ENCODE peak calls at places on chromosomes 16 and 17, in four cellular contexts. One of them, this sample, is unnamed.

GRCh38 chr17:79356839-79357447 is 253.9 kb downstream of the RBFOX3 start:
- DNase-seq in heart left ventricle: no peak
- DNase-seq in breast epithelium: no peak
- DNase-seq in body of pancreas: no peak
- DNase-seq in this sample: no peak

GRCh38 chr17:37368577-37368976 is 7.2 kb upstream of the C17orf78 start:
- DNase-seq in breast epithelium: no peak
- DNase-seq in body of pancreas: no peak
- DNase-seq in heart left ventricle: no peak
- DNase-seq in this sample: no peak

GRCh38 chr16:28218109-28218508 is 6.3 kb upstream of the XPO6 start:
- DNase-seq in breast epithelium: no peak
- DNase-seq in body of pancreas: no peak
- DNase-seq in heart left ventricle: no peak
- DNase-seq in this sample: no peak

GRCh38 chr17:80277751-80278671 is 17.4 kb downstream of the RNF213 start:
- DNase-seq in heart left ventricle: peak
- DNase-seq in body of pancreas: no peak
- DNase-seq in breast epithelium: peak
- DNase-seq in this sample: no peak

GRCh38 chr17:1060991-1061390 is 64.1 kb downstream of the TIMM22 start:
- DNase-seq in heart left ventricle: peak
- DNase-seq in breast epithelium: no peak
- DNase-seq in body of pancreas: peak
- DNase-seq in this sample: no peak

GRCh38 chr17:1379930-1380313 is 20.1 kb downstream of the YWHAE start:
- DNase-seq in breast epithelium: no peak
- DNase-seq in heart left ventricle: no peak
- DNase-seq in body of pancreas: no peak
- DNase-seq in this sample: no peak

GRCh38 chr17:81710514-81711308 is 1.4 kb upstream of the SLC25A10 start:
- DNase-seq in body of pancreas: peak
- DNase-seq in breast epithelium: no peak
- DNase-seq in heart left ventricle: no peak
- DNase-seq in this sample: no peak

GRCh38 chr17:79997004-79997673 is 38.5 kb downstream of the TBC1D16 start:
- DNase-seq in breast epithelium: no peak
- DNase-seq in body of pancreas: no peak
- DNase-seq in heart left ventricle: no peak
- DNase-seq in this sample: no peak

GRCh38 chr16:58409316-58409973 is 17.2 kb downstream of the GINS3 start:
- DNase-seq in heart left ventricle: peak
- DNase-seq in body of pancreas: no peak
- DNase-seq in breast epithelium: no peak
- DNase-seq in this sample: no peak

GRCh38 chr17:15257316-15257925 is 7.7 kb downstream of the PMP22 start:
- DNase-seq in breast epithelium: peak
- DNase-seq in body of pancreas: peak
- DNase-seq in heart left ventricle: peak
- DNase-seq in this sample: peak

GRCh38 chr17:49556183-49556943 is 19.3 kb upstream of the NXPH3 start:
- DNase-seq in breast epithelium: peak
- DNase-seq in body of pancreas: peak
- DNase-seq in heart left ventricle: peak
- DNase-seq in this sample: peak

GRCh38 chr17:44279586-44280344 is 11.8 kb upstream of the SLC4A1 start:
- DNase-seq in heart left ventricle: peak
- DNase-seq in breast epithelium: no peak
- DNase-seq in body of pancreas: peak
- DNase-seq in this sample: peak

GRCh38 chr16:24853830-24854229 is 8.1 kb downstream of the SLC5A11 start:
- DNase-seq in body of pancreas: no peak
- DNase-seq in breast epithelium: no peak
- DNase-seq in heart left ventricle: no peak
- DNase-seq in this sample: no peak

GRCh38 chr16:81731636-81732035 is 47.5 kb upstream of the PLCG2 start:
- DNase-seq in body of pancreas: no peak
- DNase-seq in heart left ventricle: no peak
- DNase-seq in breast epithelium: no peak
- DNase-seq in this sample: no peak
- H3K27ac ChIP-seq in body of pancreas: no peak
- H3K27ac ChIP-seq in heart left ventricle: no peak
- H3K27ac ChIP-seq in breast epithelium: no peak
- H3K27ac ChIP-seq in this sample: no peak

DNA sequence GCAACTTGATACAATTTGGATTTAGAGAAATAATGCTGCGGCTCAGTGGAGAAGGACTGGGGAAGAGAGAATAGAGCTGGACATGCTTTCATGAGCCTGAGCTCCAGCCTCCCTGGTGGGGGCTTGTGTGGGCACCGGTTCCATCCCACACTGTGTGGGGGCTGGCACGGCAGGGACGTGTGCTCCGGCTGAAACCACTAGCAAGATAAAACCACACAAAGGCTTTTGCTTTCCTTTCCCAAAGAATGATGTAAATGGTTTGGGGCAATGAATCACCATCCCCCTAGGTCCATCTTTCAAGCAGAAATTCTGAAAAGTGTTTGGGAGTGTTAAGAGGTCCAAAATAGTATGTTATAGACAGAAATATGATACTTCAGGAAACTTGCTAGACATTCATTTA is 77.0 kb downstream of the CDH11 start:
- DNase-seq in heart left ventricle: no peak
- DNase-seq in body of pancreas: no peak
- DNase-seq in breast epithelium: no peak
- DNase-seq in this sample: no peak
- H3K4me3 ChIP-seq in heart left ventricle: no peak
- H3K4me3 ChIP-seq in body of pancreas: no peak
- H3K4me3 ChIP-seq in breast epithelium: no peak
- H3K4me3 ChIP-seq in this sample: no peak

DNA sequence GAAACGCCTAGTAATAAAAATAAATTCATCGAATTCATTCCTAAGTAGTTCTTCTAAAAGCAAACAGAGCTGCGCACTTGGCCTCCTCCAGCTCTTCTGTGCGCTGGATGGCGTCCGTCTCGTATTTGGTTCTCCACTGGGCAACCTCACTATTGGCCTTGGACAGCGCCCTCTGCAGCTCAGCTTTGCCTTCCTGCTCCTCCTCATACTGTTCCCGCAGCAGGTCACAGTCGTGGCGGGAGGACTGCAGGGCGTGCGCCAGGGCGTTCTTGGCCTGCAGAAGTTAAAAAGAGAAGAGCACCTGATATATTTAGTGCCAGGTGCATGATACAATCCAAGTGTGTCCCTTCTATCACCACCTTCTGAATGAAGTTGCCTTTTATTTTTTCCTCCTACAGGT is 21.8 kb downstream of the MYH3 start:
- DNase-seq in heart left ventricle: no peak
- DNase-seq in body of pancreas: no peak
- DNase-seq in breast epithelium: no peak
- DNase-seq in this sample: no peak
- TF ChIP-seq CTCF in heart left ventricle: no peak
- TF ChIP-seq CTCF in body of pancreas: no peak
- TF ChIP-seq CTCF in breast epithelium: no peak
- TF ChIP-seq CTCF in this sample: no peak

GRCh38 chr17:47945080-47945479 is 3.7 kb downstream of the PNPO start:
- DNase-seq in breast epithelium: no peak
- DNase-seq in body of pancreas: no peak
- DNase-seq in heart left ventricle: no peak
- DNase-seq in this sample: no peak

GRCh38 chr17:47941998-47942490 is 673 bp downstream of the PNPO start:
- DNase-seq in breast epithelium: no peak
- DNase-seq in body of pancreas: no peak
- DNase-seq in heart left ventricle: peak
- DNase-seq in this sample: no peak

GRCh38 chr17:47945529-47946508 is 4.4 kb downstream of the PNPO start:
- DNase-seq in breast epithelium: no peak
- DNase-seq in heart left ventricle: no peak
- DNase-seq in body of pancreas: peak
- DNase-seq in this sample: no peak

GRCh38 chr17:47941246-47941997 is at the start of gene PNPO:
- DNase-seq in body of pancreas: peak
- DNase-seq in heart left ventricle: peak
- DNase-seq in breast epithelium: peak
- DNase-seq in this sample: peak

GRCh38 chr17:47942568-47942967 is 1.2 kb downstream of the PNPO start:
- DNase-seq in breast epithelium: no peak
- DNase-seq in heart left ventricle: no peak
- DNase-seq in body of pancreas: no peak
- DNase-seq in this sample: no peak
- H3K27ac ChIP-seq in breast epithelium: peak
- H3K27ac ChIP-seq in heart left ventricle: peak
- H3K27ac ChIP-seq in body of pancreas: peak
- H3K27ac ChIP-seq in this sample: no peak

GRCh38 chr16:87952751-87953150 is 1.5 kb downstream of the BANP start:
- DNase-seq in body of pancreas: no peak
- DNase-seq in heart left ventricle: no peak
- DNase-seq in breast epithelium: no peak
- DNase-seq in this sample: no peak
- H3K4me3 ChIP-seq in body of pancreas: no peak
- H3K4me3 ChIP-seq in heart left ventricle: no peak
- H3K4me3 ChIP-seq in breast epithelium: no peak
- H3K4me3 ChIP-seq in this sample: peak

GRCh38 chr17:64145460-64145750 is 15.5 kb upstream of the ERN1 start:
- DNase-seq in heart left ventricle: no peak
- DNase-seq in breast epithelium: no peak
- DNase-seq in body of pancreas: no peak
- DNase-seq in this sample: no peak
- TF ChIP-seq CTCF in heart left ventricle: no peak
- TF ChIP-seq CTCF in breast epithelium: no peak
- TF ChIP-seq CTCF in body of pancreas: no peak
- TF ChIP-seq CTCF in this sample: no peak

GRCh38 chr16:57341062-57341440 is 17.5 kb upstream of the CCL22 start:
- DNase-seq in breast epithelium: no peak
- DNase-seq in heart left ventricle: no peak
- DNase-seq in body of pancreas: no peak
- DNase-seq in this sample: no peak

GRCh38 chr16:57345666-57346204 is 12.8 kb upstream of the CCL22 start:
- DNase-seq in heart left ventricle: no peak
- DNase-seq in breast epithelium: no peak
- DNase-seq in body of pancreas: no peak
- DNase-seq in this sample: no peak

GRCh38 chr16:57345021-57345420 is 13.6 kb upstream of the CCL22 start:
- DNase-seq in body of pancreas: no peak
- DNase-seq in heart left ventricle: no peak
- DNase-seq in breast epithelium: no peak
- DNase-seq in this sample: no peak

GRCh38 chr16:57343131-57343731 is 15.4 kb upstream of the CCL22 start:
- DNase-seq in body of pancreas: no peak
- DNase-seq in heart left ventricle: no peak
- DNase-seq in breast epithelium: no peak
- DNase-seq in this sample: no peak

GRCh38 chr16:57341441-57342303 is 16.9 kb upstream of the CCL22 start:
- DNase-seq in breast epithelium: peak
- DNase-seq in heart left ventricle: no peak
- DNase-seq in body of pancreas: peak
- DNase-seq in this sample: no peak
- H3K27ac ChIP-seq in breast epithelium: peak
- H3K27ac ChIP-seq in heart left ventricle: no peak
- H3K27ac ChIP-seq in body of pancreas: no peak
- H3K27ac ChIP-seq in this sample: no peak

DNA sequence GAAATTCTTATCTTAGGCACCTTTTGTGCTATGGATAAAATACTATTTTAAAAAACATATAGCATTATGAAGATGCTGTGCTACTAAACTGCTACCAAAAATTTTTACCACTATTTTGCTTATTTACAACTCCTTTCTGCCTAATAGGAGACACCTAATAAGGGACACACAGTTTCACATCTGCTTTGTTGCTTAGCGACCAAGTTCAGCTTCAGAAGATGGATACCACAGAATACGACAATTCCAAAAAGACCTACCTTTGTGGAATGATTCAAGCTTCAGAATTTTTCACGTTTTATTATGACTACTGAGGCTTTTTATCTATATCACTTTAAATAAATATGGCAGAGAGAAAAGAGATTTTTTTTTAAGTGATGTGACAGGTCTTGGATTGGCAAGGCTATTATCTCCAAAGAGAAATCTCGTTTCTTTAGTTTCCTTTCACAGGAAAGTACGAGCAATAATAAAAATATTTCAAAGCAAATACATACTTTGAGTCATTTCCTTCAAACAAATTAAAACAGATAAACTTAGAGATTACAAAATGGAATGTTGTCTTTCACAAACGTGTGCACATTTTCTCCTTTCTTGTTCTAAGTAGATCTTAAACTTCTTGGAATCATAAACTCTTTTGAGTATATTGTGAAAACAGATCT is 35.4 kb downstream of the SPAG9 start:
- DNase-seq in heart left ventricle: no peak
- DNase-seq in body of pancreas: no peak
- DNase-seq in breast epithelium: no peak
- DNase-seq in this sample: no peak
- H3K4me3 ChIP-seq in heart left ventricle: no peak
- H3K4me3 ChIP-seq in body of pancreas: no peak
- H3K4me3 ChIP-seq in breast epithelium: no peak
- H3K4me3 ChIP-seq in this sample: no peak